ENCODE peak calls at places on chromosomes 1 and 21, in seven cellular contexts. N, D, M, X, L, Y and R are unnamed samples.

GRCh38 chr21:20647603-20648002 is 350.6 kb upstream of the NCAM2 start:
- DNase-seq in M (no peak), L (peak), D (no peak), Y (no peak), X (no peak), N (no peak), R (no peak)

GRCh38 chr21:29233611-29234540 is 64.8 kb upstream of the BACH1 start:
- DNase-seq in Y (no peak), N (peak), D (no peak), X (no peak), L (no peak), M (no peak), R (no peak)

GRCh38 chr1:182996816-182997215 is 26.4 kb upstream of the LAMC1 start:
- DNase-seq in X (no peak), Y (no peak), N (no peak), M (no peak), L (peak), D (no peak), R (no peak)

GRCh38 chr1:39688706-39689105 is 2.5 kb downstream of the HPCAL4 start:
- DNase-seq in D (no peak), L (peak), M (no peak), X (no peak), N (no peak), Y (no peak), R (no peak)

GRCh38 chr1:187013582-187014200 is 184.9 kb downstream of the PLA2G4A start:
- DNase-seq in Y (no peak), X (no peak), N (no peak), D (no peak), M (no peak), L (peak), R (no peak)

GRCh38 chr1:75203415-75204277 is 69.5 kb downstream of the LHX8 start:
- DNase-seq in D (peak), N (no peak), Y (no peak), X (no peak), L (peak), M (no peak), R (peak)

GRCh38 chr1:41856361-41857285 is 62.1 kb downstream of the HIVEP3 start:
- DNase-seq in X (no peak), L (no peak), Y (no peak), N (no peak), D (no peak), M (no peak), R (no peak)

GRCh38 chr1:117794073-117794472 is 135.3 kb downstream of the GDAP2 start:
- DNase-seq in D (no peak), Y (no peak), M (no peak), L (no peak), X (no peak), N (no peak), R (no peak)

GRCh38 chr1:18927082-18927653 is 24.8 kb upstream of the ALDH4A1 start:
- DNase-seq in D (no peak), N (peak), M (no peak), L (no peak), Y (peak), X (no peak), R (no peak)

GRCh38 chr1:183039330-183039729 is 16.1 kb downstream of the LAMC1 start:
- DNase-seq in Y (no peak), X (no peak), M (no peak), L (no peak), N (no peak), D (no peak), R (no peak)